ENCODE peak calls at places on chromosomes 13 and 19, in five cellular contexts. R, M, T, C and K are unnamed samples.

GRCh38 chr19:44725684-44726083 is 22.8 kb upstream of the BCL3 start:
- DNase-seq in R (no peak), T (no peak), M (no peak), C (no peak), K (no peak)

GRCh38 chr13:110746443-110746842 is 32.9 kb downstream of the ING1 start:
- DNase-seq in C (no peak), R (no peak), M (no peak), T (no peak), K (no peak)

GRCh38 chr19:40907968-40908735 is 26.1 kb upstream of the CYP2A7 start:
- DNase-seq in T (no peak), R (no peak), M (no peak), C (peak), K (no peak)

GRCh38 chr13:27203854-27204253 is 32.2 kb upstream of the USP12 start:
- DNase-seq in T (no peak), R (no peak), C (no peak), M (peak), K (no peak)

GRCh38 chr13:111179908-111180756 is 65.0 kb downstream of the ARHGEF7 start:
- DNase-seq in M (no peak), R (no peak), T (no peak), C (no peak), K (no peak)

GRCh38 chr19:29400917-29401711 is 124.7 kb upstream of the VSTM2B start:
- DNase-seq in C (no peak), M (no peak), T (no peak), R (no peak), K (no peak)

GRCh38 chr19:51145926-51146493 is 3.9 kb downstream of the SIGLEC7 start:
- DNase-seq in R (no peak), T (no peak), M (no peak), C (no peak), K (no peak)

GRCh38 chr19:53904909-53905308 is 4.2 kb upstream of the CACNG7 start:
- DNase-seq in M (peak), R (no peak), T (no peak), C (no peak), K (no peak)

GRCh38 chr13:114148521-114148855 is 16.1 kb upstream of the RASA3 start:
- DNase-seq in R (no peak), C (peak), M (no peak), T (no peak), K (no peak)

GRCh38 chr13:21243045-21243842 is 66.8 kb downstream of the MRPL57 start:
- DNase-seq in R (no peak), T (no peak), C (no peak), M (no peak), K (no peak)

GRCh38 chr19:40718774-40719391 is 2.0 kb downstream of the ITPKC start:
- DNase-seq in C (no peak), R (peak), T (no peak), M (peak), K (no peak)

GRCh38 chr13:60463787-60464186 is 66.8 kb downstream of the TDRD3 start:
- DNase-seq in C (no peak), R (no peak), M (peak), T (no peak), K (no peak)

DNA sequence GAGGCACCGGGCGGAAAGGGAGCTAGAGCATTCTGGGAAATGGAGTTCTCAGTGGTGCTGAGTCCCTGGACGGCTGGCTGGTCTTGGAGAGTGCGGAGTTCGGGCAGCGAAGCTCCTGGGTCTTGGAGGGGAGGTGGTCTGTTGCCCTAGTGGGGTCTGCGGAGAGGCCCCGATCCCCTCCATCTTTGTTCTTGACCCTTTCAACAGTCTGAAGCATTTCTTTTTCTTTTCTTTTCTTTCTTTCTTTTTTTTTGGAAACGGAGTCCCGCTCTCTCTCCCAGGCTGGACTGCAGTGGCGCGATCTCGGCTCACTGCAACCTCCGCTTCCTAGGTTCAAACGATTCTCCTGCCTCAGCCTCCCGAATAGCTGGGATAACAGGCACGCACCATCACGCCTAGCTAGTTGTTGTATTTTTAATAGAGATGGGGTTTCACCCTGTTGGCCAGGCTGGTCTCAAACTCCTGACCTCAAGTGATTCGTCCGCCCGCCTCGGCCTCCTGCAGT is 440 bp upstream of the SYMPK start:
- DNase-seq in C (no peak), M (no peak), R (no peak), T (no peak), K (no peak)
- H3K4me3 ChIP-seq in C (peak), M (peak), R (peak), T (peak), K (peak)

DNA sequence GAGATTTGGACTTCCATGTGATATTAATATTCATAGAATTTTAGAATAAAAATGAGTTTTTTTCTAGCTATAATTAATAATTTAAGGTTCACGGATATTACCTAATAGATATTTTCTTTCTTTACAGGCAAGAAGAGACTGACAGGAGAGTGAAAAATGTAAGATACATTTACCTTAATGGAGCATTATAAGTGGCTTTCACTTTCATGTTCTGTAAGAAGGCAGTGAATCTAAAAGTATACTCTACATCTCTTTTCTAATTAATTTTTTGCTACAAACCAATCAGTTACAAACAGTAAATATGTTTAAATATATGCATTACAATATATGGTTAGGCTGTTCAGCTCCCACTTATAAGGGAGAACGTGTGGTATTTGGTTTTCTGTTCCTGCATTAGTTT is 159.1 kb downstream of the LMO7 start:
- DNase-seq in R (no peak), C (no peak), T (no peak), M (no peak), K (no peak)
- H3K4me3 ChIP-seq in R (no peak), C (no peak), T (no peak), M (no peak), K (no peak)

GRCh38 chr19:38522915-38523314 is 89.4 kb downstream of the RYR1 start:
- DNase-seq in T (no peak), M (no peak), R (no peak), C (no peak), K (no peak)

GRCh38 chr19:38524369-38524768 is 90.9 kb downstream of the RYR1 start:
- DNase-seq in M (no peak), C (no peak), T (no peak), R (no peak), K (no peak)

GRCh38 chr19:38526430-38526829 is 91.3 kb downstream of the MAP4K1 start:
- DNase-seq in M (no peak), R (no peak), C (no peak), T (no peak), K (no peak)

GRCh38 chr19:38523319-38523718 is 89.8 kb downstream of the RYR1 start:
- DNase-seq in M (no peak), C (no peak), R (no peak), T (no peak), K (no peak)

DNA sequence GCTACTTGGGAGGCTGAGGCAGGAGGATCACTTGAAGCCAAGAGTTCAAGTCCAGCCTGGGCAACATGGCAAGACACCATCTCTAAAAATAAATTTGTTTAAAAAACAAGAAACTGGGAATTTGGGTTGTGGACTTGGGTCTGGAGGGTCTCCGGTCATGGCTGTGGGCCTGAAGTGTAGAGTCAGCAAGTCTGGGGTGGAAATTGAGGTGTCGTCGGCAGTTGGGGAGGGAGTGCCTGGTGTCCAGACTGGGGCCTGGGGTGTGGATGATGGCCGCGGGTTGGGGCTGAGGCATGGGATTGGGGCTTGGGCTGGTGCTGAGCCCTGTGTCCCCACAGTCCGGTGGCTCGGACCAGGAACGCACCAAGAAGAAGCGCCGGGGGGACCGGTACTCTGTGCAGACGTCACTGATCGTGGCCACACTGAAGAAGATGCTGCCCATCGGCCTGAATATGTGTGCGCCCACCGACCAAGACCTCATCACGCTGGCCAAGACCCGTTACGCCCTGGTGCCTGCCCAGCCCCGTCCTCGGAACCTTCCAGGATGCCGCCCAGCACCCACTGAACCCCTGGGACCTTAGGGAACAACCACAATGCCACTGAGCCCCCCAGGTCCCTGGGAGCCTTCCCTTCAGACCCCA is 91.6 kb downstream of the RYR1 start:
- DNase-seq in C (no peak), R (no peak), M (no peak), T (no peak), K (no peak)
- H3K4me3 ChIP-seq in C (no peak), R (no peak), M (no peak), T (no peak), K (no peak)

GRCh38 chr13:23608704-23609413 is 38.6 kb downstream of the TNFRSF19 start:
- DNase-seq in C (no peak), R (no peak), M (no peak), T (peak), K (no peak)

GRCh38 chr13:23609414-23610186 is 39.4 kb downstream of the TNFRSF19 start:
- DNase-seq in R (no peak), M (peak), C (no peak), T (peak), K (peak)

GRCh38 chr13:23610966-23611486 is 40.8 kb downstream of the TNFRSF19 start:
- DNase-seq in C (no peak), M (no peak), R (no peak), T (no peak), K (no peak)

GRCh38 chr13:23612182-23612581 is 42.0 kb downstream of the TNFRSF19 start:
- DNase-seq in C (no peak), R (no peak), M (no peak), T (no peak), K (no peak)

DNA sequence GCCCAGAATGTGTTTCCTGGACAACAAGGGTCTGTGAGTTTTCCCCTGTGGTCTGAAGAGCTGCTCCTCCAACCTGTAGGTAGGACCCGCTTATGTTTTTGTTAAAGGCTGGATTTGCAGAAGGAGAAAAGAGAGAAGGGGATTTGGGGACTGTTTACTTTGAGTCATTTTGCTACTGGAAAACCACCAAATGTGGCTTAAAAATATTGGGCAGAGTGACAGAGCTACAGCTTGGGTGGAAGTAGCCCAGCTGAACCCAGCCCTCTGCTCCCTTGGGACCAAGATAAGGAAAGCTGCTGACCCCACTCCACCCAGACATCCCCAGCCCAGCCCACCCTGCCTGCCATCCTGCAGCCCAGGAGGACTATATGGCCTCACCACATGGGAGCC is 40.0 kb downstream of the TNFRSF19 start:
- DNase-seq in M (peak), C (no peak), T (no peak), R (no peak), K (no peak)
- H3K4me3 ChIP-seq in M (peak), C (no peak), T (no peak), R (peak), K (no peak)